ENCODE peak calls at places on chromosome 22, in six cellular contexts. G is body of pancreas; P is H1; K is Karpas-422; T is PC-9; M is CD8-positive, alpha-beta memory T cell. Y is an unnamed sample. For H3K36me3 and H3K9me3, the result is how much of the 10 kb centered on the place peaks cover.

GRCh38 chr22:17106785-17107546 is 14.2 kb downstream of the TMEM121B start:
- DNase-seq in T (no peak), M (no peak), P (no peak), K (no peak), G (no peak), Y (no peak)

GRCh38 chr22:19060356-19061009 is 61.7 kb downstream of the DGCR2 start:
- DNase-seq in T (no peak), M (no peak), G (peak), P (no peak), K (no peak), Y (no peak)

GRCh38 chr22:37643225-37643847 is 3.9 kb downstream of the SH3BP1 start:
- DNase-seq in K (peak), M (peak), G (peak), T (peak), P (no peak), Y (peak)

GRCh38 chr22:19862616-19863246 is 8.1 kb upstream of the GNB1L start:
- DNase-seq in G (no peak), T (no peak), K (no peak), P (no peak), M (no peak), Y (no peak)

GRCh38 chr22:43884600-43885318 is 7.1 kb downstream of the PNPLA5 start:
- DNase-seq in T (peak), K (peak), M (no peak), G (peak), P (no peak), Y (no peak)

GRCh38 chr22:19522190-19522880 is 1.9 kb downstream of the CLDN5 start:
- DNase-seq in P (no peak), M (no peak), K (no peak), G (no peak), T (no peak), Y (no peak)

GRCh38 chr22:19527321-19527721 is 3.1 kb upstream of the CLDN5 start:
- DNase-seq in T (no peak), G (no peak), P (no peak), M (no peak), K (no peak), Y (no peak)

GRCh38 chr22:31958625-31959239 is 14.4 kb downstream of the YWHAH start:
- DNase-seq in M (peak), P (no peak), T (no peak), G (no peak), K (no peak), Y (no peak)

GRCh38 chr22:45968751-45969413 is 8.1 kb downstream of the WNT7B start:
- DNase-seq in K (no peak), T (no peak), P (no peak), M (no peak), G (no peak), Y (no peak)

GRCh38 chr22:22666307-22667091 is 22.1 kb downstream of the GGTLC2 start:
- DNase-seq in T (peak), G (peak), M (no peak), K (peak), P (no peak), Y (no peak)

GRCh38 chr22:22578702-22579424 is 19.8 kb upstream of the PRAME start:
- DNase-seq in P (no peak), M (no peak), G (no peak), T (no peak), K (no peak), Y (no peak)

GRCh38 chr22:32801436-32802290 is at the start of gene TIMP3:
- DNase-seq in T (peak), M (no peak), K (no peak), G (peak), P (peak), Y (peak)

GRCh38 chr22:40922484-40923303 is 28.5 kb upstream of the RBX1 start:
- DNase-seq in T (no peak), P (no peak), K (peak), M (no peak), G (no peak), Y (no peak)

GRCh38 chr22:36467042-36467810 is 14.2 kb downstream of the TXN2 start:
- DNase-seq in M (no peak), P (no peak), T (peak), K (no peak), G (peak), Y (no peak)

GRCh38 chr22:27094633-27095308 is 437.4 kb downstream of the MIAT start:
- DNase-seq in G (no peak), T (no peak), M (no peak), K (no peak), P (no peak), Y (no peak)

GRCh38 chr22:49290711-49291110 is 537.0 kb downstream of the BRD1 start:
- DNase-seq in K (no peak), M (no peak), G (no peak), T (no peak), P (no peak), Y (no peak)

GRCh38 chr22:22767876-22768602 is 119.6 kb upstream of the IGLL5 start:
- DNase-seq in P (no peak), G (no peak), M (no peak), K (peak), T (no peak), Y (no peak)

GRCh38 chr22:43136255-43136654 is 6.9 kb downstream of the MCAT start:
- DNase-seq in K (peak), T (peak), G (no peak), P (no peak), M (no peak), Y (no peak)

GRCh38 chr22:10778296-10778814 is 4749.6 kb upstream of the OR11H1 start:
- DNase-seq in M (no peak), P (no peak), T (no peak), K (no peak), G (no peak), Y (no peak)

GRCh38 chr22:35634981-35635540 is 13.2 kb upstream of the APOL6 start:
- DNase-seq in K (peak), P (no peak), G (no peak), M (no peak), T (no peak), Y (no peak)

GRCh38 chr22:46099740-46100139 is 50.6 kb upstream of the PPARA start:
- DNase-seq in G (no peak), M (no peak), P (no peak), K (no peak), T (no peak), Y (no peak)

GRCh38 chr22:20951151-20951931 is 15.7 kb upstream of the AIFM3 start:
- DNase-seq in T (no peak), G (no peak), K (no peak), M (no peak), P (no peak), Y (no peak)

GRCh38 chr22:49398646-49399045 is 429.0 kb downstream of the BRD1 start:
- DNase-seq in T (no peak), M (no peak), G (no peak), K (no peak), P (no peak), Y (no peak)

GRCh38 chr22:17943533-17944204 is 80.7 kb downstream of the MICAL3 start:
- DNase-seq in K (peak), M (no peak), T (no peak), P (no peak), G (no peak), Y (no peak)

GRCh38 chr22:36252754-36253522 is at the start of gene APOL1:
- DNase-seq in K (no peak), P (no peak), T (peak), G (peak), M (peak), Y (no peak)

GRCh38 chr22:19429950-19430889 is 1.3 kb downstream of the HIRA start:
- DNase-seq in P (no peak), T (no peak), K (peak), G (no peak), M (peak), Y (no peak)

GRCh38 chr22:17916226-17916889 is 108.0 kb downstream of the MICAL3 start:
- DNase-seq in K (no peak), M (no peak), G (no peak), P (no peak), T (no peak), Y (no peak)

GRCh38 chr22:35534091-35534490 is 6.5 kb upstream of the RASD2 start:
- DNase-seq in M (no peak), T (no peak), K (no peak), G (no peak), P (no peak), Y (no peak)

GRCh38 chr22:44584256-44584902 is 86.3 kb upstream of the RTL6 start:
- DNase-seq in M (no peak), K (no peak), T (peak), P (no peak), G (peak), Y (no peak)

GRCh38 chr22:49322861-49323622 is 504.6 kb downstream of the BRD1 start:
- DNase-seq in K (no peak), P (no peak), T (no peak), M (no peak), G (no peak), Y (no peak)

GRCh38 chr22:24142831-24143230 is 38.5 kb upstream of the SUSD2 start:
- DNase-seq in K (no peak), M (no peak), T (no peak), P (no peak), G (peak), Y (no peak)

GRCh38 chr22:38110008-38110862 is at the start of gene BAIAP2L2:
- DNase-seq in K (no peak), P (no peak), M (no peak), G (no peak), T (peak), Y (no peak)

GRCh38 chr22:36330655-36331305 is 57.0 kb downstream of the MYH9 start:
- DNase-seq in M (peak), K (no peak), P (no peak), T (peak), G (no peak), Y (peak)

GRCh38 chr22:37905534-37906363 is at the start of gene MICALL1:
- DNase-seq in P (no peak), M (peak), T (peak), G (peak), K (peak), Y (no peak)

GRCh38 chr22:35462558-35463230 is 62.8 kb downstream of the MCM5 start:
- DNase-seq in P (no peak), M (no peak), T (no peak), G (no peak), K (no peak), Y (no peak)

GRCh38 chr22:44200855-44201550 is 20.3 kb downstream of the PARVG start:
- DNase-seq in M (no peak), P (no peak), K (no peak), T (no peak), G (no peak), Y (no peak)

GRCh38 chr22:43919106-43919965 is 4.3 kb upstream of the PNPLA3 start:
- DNase-seq in K (no peak), G (peak), P (no peak), M (no peak), T (no peak), Y (no peak)

GRCh38 chr22:19765477-19766234 is 5.1 kb downstream of the TBX1 start:
- DNase-seq in K (no peak), T (no peak), P (no peak), G (no peak), M (no peak), Y (no peak)

GRCh38 chr22:40739723-40740122 is 60.4 kb downstream of the MCHR1 start:
- DNase-seq in T (no peak), K (no peak), G (no peak), P (no peak), M (no peak), Y (no peak)

GRCh38 chr22:30357650-30358215 is 926 bp downstream of the CCDC157 start:
- DNase-seq in P (no peak), M (no peak), K (no peak), G (no peak), T (no peak), Y (no peak)
- H3K27ac ChIP-seq in P (no peak), M (no peak), K (no peak), G (no peak), T (no peak), Y (no peak)

GRCh38 chr22:25880524-25880923 is 138.5 kb downstream of the MYO18B start:
- DNase-seq in P (no peak), T (no peak), M (no peak), K (peak), G (no peak), Y (no peak)
- H3K36me3 ChIP-seq in P (under half), T (under half), M (under half), K (under half), G (under half), Y (under half)

DNA sequence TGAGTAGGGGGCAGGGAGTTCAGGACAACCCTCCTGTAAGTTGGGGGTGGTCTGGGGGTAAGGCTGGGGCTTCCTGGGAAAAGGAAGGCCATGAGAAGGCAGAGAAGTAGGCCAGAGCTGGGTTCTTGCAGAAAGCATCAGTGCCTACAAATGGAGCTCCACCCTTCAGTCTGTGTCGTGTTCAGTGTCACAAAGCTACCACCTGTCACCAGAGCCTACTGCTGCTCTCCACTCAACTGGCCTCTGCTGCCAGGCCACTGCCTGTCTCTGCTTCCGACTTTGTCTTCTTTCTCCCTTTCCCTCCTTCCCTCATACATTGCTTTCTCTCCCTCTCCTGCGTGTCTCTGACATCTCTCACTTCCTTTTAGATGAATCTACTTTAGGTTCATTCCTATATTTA is 3.4 kb upstream of the WBP2NL start:
- DNase-seq in P (no peak), G (no peak), K (no peak), T (no peak), M (no peak), Y (no peak)
- H3K9me3 ChIP-seq in P (under half), G (under half), K (under half), T (under half), M (under half), Y (under half)

GRCh38 chr22:50542416-50542927 is 3.2 kb upstream of the KLHDC7B start:
- DNase-seq in K (peak), M (no peak), P (no peak), G (no peak), T (no peak), Y (no peak)

GRCh38 chr22:50545522-50546325 is at the start of gene KLHDC7B:
- DNase-seq in K (no peak), T (peak), G (no peak), M (no peak), P (no peak), Y (no peak)

GRCh38 chr22:50546326-50547230 is 879 bp downstream of the KLHDC7B start:
- DNase-seq in P (no peak), G (no peak), M (no peak), K (no peak), T (peak), Y (no peak)

GRCh38 chr22:50544078-50544745 is 1.5 kb upstream of the KLHDC7B start:
- DNase-seq in G (peak), K (peak), M (peak), T (peak), P (no peak), Y (no peak)

DNA sequence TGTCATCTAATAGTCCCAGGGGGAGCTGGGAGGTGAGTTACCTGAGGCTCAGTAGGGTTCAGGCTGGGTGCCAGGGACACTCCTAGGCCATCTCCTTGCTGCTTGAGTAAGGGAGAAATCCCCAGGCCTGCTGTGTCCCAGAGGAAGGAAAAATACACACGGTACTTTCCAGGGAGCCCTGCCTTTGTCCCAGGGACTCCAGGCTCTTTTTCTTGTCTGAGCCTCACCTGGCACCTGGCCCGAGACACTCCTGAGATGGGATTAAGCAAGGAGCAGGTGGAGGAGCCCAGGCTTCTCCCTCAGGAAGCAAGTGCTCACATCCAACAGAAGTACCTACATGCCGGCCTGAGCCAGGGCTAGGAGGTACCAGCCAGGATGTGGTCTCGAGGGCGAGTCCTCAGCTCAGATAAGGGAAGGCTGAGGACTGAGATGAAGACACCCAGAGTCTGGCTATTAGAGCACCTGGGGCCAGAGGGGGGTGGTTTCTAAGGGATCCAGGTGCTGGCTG is 899 bp upstream of the KLHDC7B start:
- DNase-seq in K (no peak), M (no peak), G (peak), P (no peak), T (peak), Y (no peak)
- H3K27ac ChIP-seq in K (no peak), M (peak), G (peak), P (no peak), T (peak), Y (no peak)

DNA sequence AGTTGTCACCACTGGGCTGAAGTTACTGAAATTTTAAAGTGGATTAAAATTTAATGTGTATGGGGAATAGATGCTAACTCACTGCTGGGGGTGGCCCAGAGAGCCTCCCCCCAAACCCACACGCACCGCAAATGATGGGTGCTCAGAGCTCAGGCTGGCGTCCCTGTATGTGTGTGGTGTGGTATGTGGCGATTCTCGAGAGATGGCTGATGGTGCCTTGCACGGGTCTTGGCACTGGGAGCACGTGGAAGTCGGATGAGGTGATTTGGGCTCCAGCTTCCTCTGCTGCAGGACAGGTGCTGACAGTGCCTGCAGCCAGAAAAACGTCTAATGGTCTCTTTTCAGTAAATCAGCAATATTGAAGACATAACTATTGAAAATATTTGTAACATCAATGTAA is 1473.3 kb downstream of the TBC1D22A start:
- DNase-seq in T (no peak), K (no peak), M (no peak), G (no peak), P (no peak), Y (no peak)
- H3K36me3 ChIP-seq in T (under half), K (under half), M (under half), G (under half), P (under half), Y (under half)

GRCh38 chr22:47245786-47246185 is 483.3 kb downstream of the TBC1D22A start:
- DNase-seq in M (no peak), K (no peak), T (no peak), G (no peak), P (no peak), Y (no peak)
- H3K9me3 ChIP-seq in M (under half), K (under half), T (under half), G (under half), P (half or more), Y (under half)

DNA sequence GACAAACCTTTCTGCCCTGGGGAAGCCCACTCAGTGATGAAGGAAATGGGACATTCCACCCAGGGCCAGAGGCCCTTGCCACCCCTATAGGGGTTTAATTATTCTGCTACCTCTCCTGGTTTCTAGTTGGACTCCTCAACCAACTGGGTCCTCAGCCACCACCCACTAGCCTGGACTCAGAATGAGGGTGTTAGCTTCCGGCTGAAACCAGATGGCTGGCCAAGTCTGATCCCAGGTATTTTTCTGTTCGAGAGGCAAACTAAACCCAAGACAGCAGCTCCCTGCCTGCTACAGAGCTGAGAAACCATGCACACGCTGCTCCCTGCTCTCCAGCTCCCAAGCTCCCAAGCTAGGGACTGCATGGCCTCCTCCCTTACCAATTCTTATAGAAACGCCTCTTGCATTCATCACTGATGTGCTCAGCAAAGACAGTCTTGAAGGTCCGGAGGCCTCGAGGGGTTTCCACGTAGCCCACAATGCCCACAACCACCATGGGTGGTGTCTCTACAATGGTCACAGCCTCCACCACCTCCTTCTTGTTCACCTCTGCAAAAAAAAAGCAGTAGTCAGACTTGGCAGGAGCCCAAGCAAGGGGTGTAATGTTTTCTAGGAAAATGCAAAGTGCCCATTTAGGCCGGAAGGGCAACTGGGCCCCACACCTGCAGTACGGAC is 2.2 kb downstream of the RPL3 start:
- DNase-seq in T (peak), K (peak), M (no peak), P (no peak), G (no peak), Y (no peak)
- H3K27ac ChIP-seq in T (peak), K (peak), M (peak), P (peak), G (peak), Y (no peak)

Y was measured in thoracic aorta.